ENCODE peak calls at places on chromosomes 5 and 9, in five cellular contexts. E is NT2/D1; I is testis; B is naive thymus-derived CD8-positive, alpha-beta T cell; V is NCI-H2081 treated with DMSO at 0.1 percent for 48 hours. C is an unnamed sample.

GRCh38 chr5:163624466-163624865 is 119.0 kb downstream of the MAT2B start:
- DNase-seq in E (no peak), I (no peak), B (no peak), V (no peak), C (no peak)

GRCh38 chr9:14203366-14204056 is 110.4 kb downstream of the NFIB start:
- DNase-seq in E (no peak), I (peak), B (no peak), V (peak), C (peak)

GRCh38 chr5:94314507-94315170 is 303.8 kb downstream of the KIAA0825 start:
- DNase-seq in E (no peak), I (no peak), B (no peak), V (no peak), C (no peak)

GRCh38 chr5:172147857-172148256 is 40.2 kb downstream of the STK10 start:
- DNase-seq in E (no peak), I (no peak), B (no peak), V (no peak), C (no peak)

GRCh38 chr9:73896061-73896460 is 601.1 kb upstream of the RORB start:
- DNase-seq in E (no peak), I (no peak), B (no peak), V (no peak), C (no peak)

GRCh38 chr9:14343236-14343947 is 29.5 kb upstream of the NFIB start:
- DNase-seq in E (no peak), I (no peak), B (no peak), V (no peak), C (no peak)

GRCh38 chr9:107545036-107545435 is 55.5 kb upstream of the KLF4 start:
- DNase-seq in E (peak), I (no peak), B (no peak), V (no peak), C (no peak)

GRCh38 chr5:113526421-113526820 is 12.9 kb downstream of the YTHDC2 start:
- DNase-seq in E (no peak), I (no peak), B (no peak), V (no peak), C (peak)

GRCh38 chr9:113391917-113392316 is 9.2 kb downstream of the ALAD start:
- DNase-seq in E (no peak), I (no peak), B (no peak), V (no peak), C (no peak)

GRCh38 chr9:21234153-21234687 is 5.6 kb downstream of the IFNA14 start:
- DNase-seq in E (no peak), I (no peak), B (no peak), V (no peak), C (no peak)

GRCh38 chr5:52702877-52703276 is 84.8 kb upstream of the ITGA1 start:
- DNase-seq in E (no peak), I (no peak), B (no peak), V (no peak), C (peak)

GRCh38 chr9:128175102-128175563 is 15.1 kb downstream of the BBLN start:
- DNase-seq in E (no peak), I (no peak), B (no peak), V (no peak), C (peak)

GRCh38 chr9:127838375-127839078 is 15.9 kb downstream of the ENG start:
- DNase-seq in E (no peak), I (peak), B (no peak), V (no peak), C (peak)

GRCh38 chr5:52799358-52799982 is 11.8 kb downstream of the ITGA1 start:
- DNase-seq in E (peak), I (peak), B (peak), V (no peak), C (peak)

GRCh38 chr5:79318935-79319614 is 83.1 kb downstream of the JMY start:
- DNase-seq in E (no peak), I (no peak), B (no peak), V (no peak), C (peak)

GRCh38 chr9:129357773-129358250 is 179.8 kb upstream of the IER5L start:
- DNase-seq in E (no peak), I (no peak), B (no peak), V (no peak), C (no peak)

GRCh38 chr9:99748251-99748650 is 73.4 kb upstream of the NR4A3 start:
- DNase-seq in E (no peak), I (no peak), B (no peak), V (no peak), C (peak)

GRCh38 chr5:10301842-10302610 is 5.7 kb downstream of the CMBL start:
- DNase-seq in E (no peak), I (peak), B (no peak), V (peak), C (no peak)